ENCODE peak calls at places on chromosomes 4 and X, in nine cellular contexts. S is HFFc6; W is A673; V is stimulated activated CD4-positive, alpha-beta T cell treated with anti-CD3 and anti-CD28 coated beads, Interleukin-1b, Interleukin-23, amount 100 ng/mL, for 24 hours; I is IMR-90; Y is activated effector memory CD4-positive, alpha-beta T cell treated with Interleukin-2 at 50 U/mL for 16 hours; P is activated T-helper 2 cell treated with anti-CD3 and anti-CD28 coated beads, Interferon-gamma antibody, Interleukin-2, Interleukin-4, amounts not matched to agents 10 μg/mL and 5 μg/mL and 100 μg/mL, durations not matched to agents 14 hours and 24 hours and 36 hours; Z is mesothelial cell of epicardium; D is NCI-H1930. C is an unnamed sample.

GRCh38 chr4:85478576-85478975 is 3.6 kb downstream of the ARHGAP24 start:
- DNase-seq in V (no peak), Z (no peak), D (no peak), I (no peak), S (peak), Y (no peak), W (no peak), P (no peak), C (peak)

GRCh38 chr4:70855464-70855863 is 15.8 kb upstream of the GRSF1 start:
- DNase-seq in D (no peak), P (no peak), I (no peak), S (no peak), Y (no peak), Z (no peak), W (no peak), V (no peak), C (peak)

GRCh38 chrX:71103110-71103983 is 3.2 kb downstream of the CXorf65 start:
- DNase-seq in S (no peak), P (no peak), I (no peak), D (no peak), Y (peak), W (no peak), Z (no peak), V (no peak), C (no peak)

GRCh38 chrX:98407526-98408049 is 1523.9 kb downstream of the RPA4 start:
- DNase-seq in S (no peak), I (no peak), W (no peak), D (no peak), V (no peak), P (no peak), Z (no peak), Y (no peak), C (no peak)

GRCh38 chrX:44422631-44423030 is 79.2 kb upstream of the EFHC2 start:
- DNase-seq in D (no peak), V (no peak), S (no peak), W (no peak), P (no peak), I (no peak), Y (no peak), Z (no peak), C (peak)

GRCh38 chr4:7610062-7610670 is 175.4 kb upstream of the PSAPL1 start:
- DNase-seq in Z (no peak), I (no peak), D (no peak), Y (no peak), S (no peak), P (no peak), V (no peak), W (no peak), C (no peak)

GRCh38 chrX:23779025-23779424 is 3.9 kb upstream of the SAT1 start:
- DNase-seq in W (peak), S (peak), D (no peak), V (no peak), P (no peak), Z (no peak), Y (no peak), I (peak), C (peak)

GRCh38 chrX:63918611-63919010 is 133.6 kb upstream of the ARHGEF9 start:
- DNase-seq in S (peak), V (no peak), D (no peak), W (no peak), Z (no peak), I (no peak), Y (no peak), P (no peak), C (no peak)

GRCh38 chr4:94897023-94897422 is 139.3 kb downstream of the BMPR1B start:
- DNase-seq in D (peak), S (no peak), V (no peak), I (no peak), Y (no peak), Z (no peak), P (no peak), W (no peak), C (peak)

GRCh38 chr4:125331116-125331515 is 16.4 kb downstream of the FAT4 start:
- DNase-seq in P (no peak), Y (no peak), Z (no peak), V (no peak), S (no peak), W (no peak), D (no peak), I (peak), C (no peak)

GRCh38 chr4:899556-899906 is 32.6 kb downstream of the GAK start:
- DNase-seq in P (no peak), S (no peak), V (no peak), Z (no peak), D (no peak), I (no peak), W (no peak), Y (no peak), C (no peak)

GRCh38 chrX:21702725-21703228 is 44.6 kb upstream of the KLHL34 start:
- DNase-seq in P (no peak), I (no peak), Z (no peak), V (no peak), W (no peak), S (no peak), D (no peak), Y (no peak), C (no peak)

GRCh38 chr4:1201851-1202525 is 29.6 kb upstream of the SPON2 start:
- DNase-seq in I (peak), Y (peak), D (no peak), V (peak), P (peak), Z (no peak), W (no peak), S (peak), C (peak)

GRCh38 chr4:6996481-6996880 is 46.7 kb upstream of the TADA2B start:
- DNase-seq in Y (no peak), P (no peak), V (no peak), S (no peak), D (no peak), Z (no peak), I (no peak), W (no peak), C (no peak)

C was measured in iris pigment epithelial cell.